ENCODE peak calls at places on chromosomes 5 and 9, in ten cellular contexts. One of them, this sample, is unnamed.

GRCh38 chr5:135488727-135489465 is 36.7 kb upstream of the TIFAB start:
- DNase-seq in HFF-Myc: peak
- DNase-seq in astrocyte of the spinal cord: peak
- DNase-seq in A549: peak
- DNase-seq in MM.1S: no peak
- DNase-seq in endothelial cell of umbilical vein: peak
- DNase-seq in fibroblast of lung: peak
- DNase-seq in fibroblast of mammary gland: peak
- DNase-seq in ovary: no peak
- DNase-seq in suprapubic skin: no peak
- DNase-seq in this sample: peak

GRCh38 chr5:5419291-5420210 is 2.9 kb upstream of the ICE1 start:
- DNase-seq in endothelial cell of umbilical vein: peak
- DNase-seq in MM.1S: no peak
- DNase-seq in fibroblast of lung: peak
- DNase-seq in fibroblast of mammary gland: peak
- DNase-seq in A549: peak
- DNase-seq in ovary: peak
- DNase-seq in suprapubic skin: no peak
- DNase-seq in HFF-Myc: peak
- DNase-seq in astrocyte of the spinal cord: peak
- DNase-seq in this sample: peak

GRCh38 chr5:57527875-57528274 is 45.3 kb upstream of the ACTBL2 start:
- DNase-seq in fibroblast of mammary gland: no peak
- DNase-seq in A549: no peak
- DNase-seq in HFF-Myc: no peak
- DNase-seq in fibroblast of lung: no peak
- DNase-seq in MM.1S: no peak
- DNase-seq in endothelial cell of umbilical vein: no peak
- DNase-seq in astrocyte of the spinal cord: no peak
- DNase-seq in ovary: no peak
- DNase-seq in suprapubic skin: no peak
- DNase-seq in this sample: no peak

GRCh38 chr9:86667307-86667706 is 280.0 kb downstream of the GAS1 start:
- DNase-seq in MM.1S: no peak
- DNase-seq in fibroblast of mammary gland: peak
- DNase-seq in ovary: no peak
- DNase-seq in astrocyte of the spinal cord: peak
- DNase-seq in A549: no peak
- DNase-seq in suprapubic skin: no peak
- DNase-seq in endothelial cell of umbilical vein: no peak
- DNase-seq in HFF-Myc: no peak
- DNase-seq in fibroblast of lung: peak
- DNase-seq in this sample: no peak

GRCh38 chr5:74042559-74043357 is 416.8 kb downstream of the ARHGEF28 start:
- DNase-seq in ovary: no peak
- DNase-seq in MM.1S: no peak
- DNase-seq in suprapubic skin: no peak
- DNase-seq in A549: no peak
- DNase-seq in fibroblast of mammary gland: peak
- DNase-seq in endothelial cell of umbilical vein: no peak
- DNase-seq in astrocyte of the spinal cord: peak
- DNase-seq in HFF-Myc: no peak
- DNase-seq in fibroblast of lung: peak
- DNase-seq in this sample: peak

GRCh38 chr9:138048184-138048583 is 170.6 kb downstream of the CACNA1B start:
- DNase-seq in fibroblast of mammary gland: no peak
- DNase-seq in ovary: no peak
- DNase-seq in endothelial cell of umbilical vein: no peak
- DNase-seq in MM.1S: no peak
- DNase-seq in A549: no peak
- DNase-seq in suprapubic skin: peak
- DNase-seq in fibroblast of lung: no peak
- DNase-seq in astrocyte of the spinal cord: no peak
- DNase-seq in HFF-Myc: no peak
- DNase-seq in this sample: no peak

GRCh38 chr5:75460947-75461346 is 50.5 kb downstream of the CERT1 start:
- DNase-seq in endothelial cell of umbilical vein: no peak
- DNase-seq in A549: no peak
- DNase-seq in astrocyte of the spinal cord: no peak
- DNase-seq in fibroblast of mammary gland: no peak
- DNase-seq in MM.1S: no peak
- DNase-seq in ovary: no peak
- DNase-seq in suprapubic skin: no peak
- DNase-seq in fibroblast of lung: no peak
- DNase-seq in HFF-Myc: no peak
- DNase-seq in this sample: no peak

GRCh38 chr5:112863549-112863948 is 2.5 kb downstream of the SRP19 start:
- DNase-seq in A549: no peak
- DNase-seq in MM.1S: no peak
- DNase-seq in fibroblast of lung: peak
- DNase-seq in fibroblast of mammary gland: peak
- DNase-seq in endothelial cell of umbilical vein: no peak
- DNase-seq in suprapubic skin: no peak
- DNase-seq in ovary: no peak
- DNase-seq in astrocyte of the spinal cord: no peak
- DNase-seq in HFF-Myc: no peak
- DNase-seq in this sample: no peak

GRCh38 chr5:8740595-8740994 is 805.3 kb downstream of the SEMA5A start:
- DNase-seq in fibroblast of lung: no peak
- DNase-seq in MM.1S: no peak
- DNase-seq in endothelial cell of umbilical vein: no peak
- DNase-seq in HFF-Myc: no peak
- DNase-seq in astrocyte of the spinal cord: no peak
- DNase-seq in ovary: no peak
- DNase-seq in A549: no peak
- DNase-seq in fibroblast of mammary gland: no peak
- DNase-seq in suprapubic skin: no peak
- DNase-seq in this sample: no peak

GRCh38 chr9:80028501-80028900 is 456.7 kb downstream of the TLE4 start:
- DNase-seq in fibroblast of lung: peak
- DNase-seq in endothelial cell of umbilical vein: no peak
- DNase-seq in ovary: no peak
- DNase-seq in HFF-Myc: peak
- DNase-seq in A549: no peak
- DNase-seq in MM.1S: no peak
- DNase-seq in fibroblast of mammary gland: peak
- DNase-seq in astrocyte of the spinal cord: no peak
- DNase-seq in suprapubic skin: no peak
- DNase-seq in this sample: no peak

GRCh38 chr9:123418506-123418905 is 62.5 kb downstream of the CRB2 start:
- DNase-seq in suprapubic skin: no peak
- DNase-seq in ovary: no peak
- DNase-seq in endothelial cell of umbilical vein: no peak
- DNase-seq in fibroblast of mammary gland: no peak
- DNase-seq in astrocyte of the spinal cord: no peak
- DNase-seq in HFF-Myc: no peak
- DNase-seq in MM.1S: no peak
- DNase-seq in A549: no peak
- DNase-seq in fibroblast of lung: no peak
- DNase-seq in this sample: no peak

GRCh38 chr5:74275204-74275992 is 365.1 kb downstream of the ENC1 start:
- DNase-seq in suprapubic skin: no peak
- DNase-seq in ovary: no peak
- DNase-seq in HFF-Myc: no peak
- DNase-seq in MM.1S: no peak
- DNase-seq in fibroblast of lung: peak
- DNase-seq in endothelial cell of umbilical vein: no peak
- DNase-seq in astrocyte of the spinal cord: peak
- DNase-seq in fibroblast of mammary gland: peak
- DNase-seq in A549: no peak
- DNase-seq in this sample: peak

GRCh38 chr5:26582350-26583040 is 455.9 kb downstream of the CDH9 start:
- DNase-seq in MM.1S: no peak
- DNase-seq in A549: no peak
- DNase-seq in ovary: no peak
- DNase-seq in fibroblast of mammary gland: no peak
- DNase-seq in fibroblast of lung: no peak
- DNase-seq in endothelial cell of umbilical vein: no peak
- DNase-seq in astrocyte of the spinal cord: peak
- DNase-seq in HFF-Myc: no peak
- DNase-seq in suprapubic skin: no peak
- DNase-seq in this sample: peak

GRCh38 chr9:34098307-34098706 is 28.2 kb downstream of the DCAF12 start:
- DNase-seq in fibroblast of lung: no peak
- DNase-seq in suprapubic skin: no peak
- DNase-seq in HFF-Myc: no peak
- DNase-seq in MM.1S: no peak
- DNase-seq in A549: no peak
- DNase-seq in ovary: no peak
- DNase-seq in astrocyte of the spinal cord: no peak
- DNase-seq in fibroblast of mammary gland: no peak
- DNase-seq in endothelial cell of umbilical vein: no peak
- DNase-seq in this sample: no peak

GRCh38 chr9:35598863-35599590 is 6.0 kb upstream of the TESK1 start:
- DNase-seq in fibroblast of mammary gland: no peak
- DNase-seq in MM.1S: peak
- DNase-seq in fibroblast of lung: no peak
- DNase-seq in ovary: no peak
- DNase-seq in endothelial cell of umbilical vein: no peak
- DNase-seq in suprapubic skin: no peak
- DNase-seq in HFF-Myc: no peak
- DNase-seq in astrocyte of the spinal cord: no peak
- DNase-seq in A549: no peak
- DNase-seq in this sample: no peak

GRCh38 chr9:84368593-84368992 is 28.0 kb upstream of the SLC28A3 start:
- DNase-seq in suprapubic skin: no peak
- DNase-seq in fibroblast of mammary gland: no peak
- DNase-seq in endothelial cell of umbilical vein: no peak
- DNase-seq in HFF-Myc: no peak
- DNase-seq in ovary: no peak
- DNase-seq in A549: no peak
- DNase-seq in fibroblast of lung: no peak
- DNase-seq in astrocyte of the spinal cord: no peak
- DNase-seq in MM.1S: no peak
- DNase-seq in this sample: peak

DNA sequence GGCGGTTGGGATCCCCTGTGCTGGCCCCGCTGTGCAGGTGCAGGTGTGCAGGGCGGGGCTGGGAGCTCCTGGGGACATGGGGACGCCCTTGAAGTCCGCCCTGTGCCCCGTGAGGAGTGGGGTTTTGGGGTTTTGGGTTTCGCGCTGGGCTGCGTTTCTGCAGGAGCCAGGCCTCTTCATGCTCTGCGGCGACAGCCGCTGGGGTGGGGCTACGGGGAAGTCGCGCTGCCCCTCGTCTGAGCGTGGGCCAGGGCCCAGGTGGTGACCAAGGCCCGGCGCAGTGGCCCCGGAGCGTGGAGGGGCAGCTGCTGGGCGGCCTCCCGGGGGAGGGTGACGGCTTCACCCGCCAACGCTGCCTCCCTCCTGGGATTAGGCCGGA is 47.8 kb upstream of the IRX4 start:
- DNase-seq in astrocyte of the spinal cord: no peak
- DNase-seq in fibroblast of mammary gland: no peak
- DNase-seq in endothelial cell of umbilical vein: no peak
- DNase-seq in fibroblast of lung: no peak
- DNase-seq in ovary: peak
- DNase-seq in HFF-Myc: no peak
- DNase-seq in A549: no peak
- DNase-seq in MM.1S: no peak
- DNase-seq in suprapubic skin: no peak
- DNase-seq in this sample: no peak
- H3K4me3 ChIP-seq in astrocyte of the spinal cord: no peak
- H3K4me3 ChIP-seq in fibroblast of mammary gland: no peak
- H3K4me3 ChIP-seq in endothelial cell of umbilical vein: no peak
- H3K4me3 ChIP-seq in fibroblast of lung: no peak
- H3K4me3 ChIP-seq in ovary: peak
- H3K4me3 ChIP-seq in HFF-Myc: no peak
- H3K4me3 ChIP-seq in A549: no peak
- H3K4me3 ChIP-seq in MM.1S: no peak
- H3K4me3 ChIP-seq in suprapubic skin: peak
- H3K4me3 ChIP-seq in this sample: no peak

DNA sequence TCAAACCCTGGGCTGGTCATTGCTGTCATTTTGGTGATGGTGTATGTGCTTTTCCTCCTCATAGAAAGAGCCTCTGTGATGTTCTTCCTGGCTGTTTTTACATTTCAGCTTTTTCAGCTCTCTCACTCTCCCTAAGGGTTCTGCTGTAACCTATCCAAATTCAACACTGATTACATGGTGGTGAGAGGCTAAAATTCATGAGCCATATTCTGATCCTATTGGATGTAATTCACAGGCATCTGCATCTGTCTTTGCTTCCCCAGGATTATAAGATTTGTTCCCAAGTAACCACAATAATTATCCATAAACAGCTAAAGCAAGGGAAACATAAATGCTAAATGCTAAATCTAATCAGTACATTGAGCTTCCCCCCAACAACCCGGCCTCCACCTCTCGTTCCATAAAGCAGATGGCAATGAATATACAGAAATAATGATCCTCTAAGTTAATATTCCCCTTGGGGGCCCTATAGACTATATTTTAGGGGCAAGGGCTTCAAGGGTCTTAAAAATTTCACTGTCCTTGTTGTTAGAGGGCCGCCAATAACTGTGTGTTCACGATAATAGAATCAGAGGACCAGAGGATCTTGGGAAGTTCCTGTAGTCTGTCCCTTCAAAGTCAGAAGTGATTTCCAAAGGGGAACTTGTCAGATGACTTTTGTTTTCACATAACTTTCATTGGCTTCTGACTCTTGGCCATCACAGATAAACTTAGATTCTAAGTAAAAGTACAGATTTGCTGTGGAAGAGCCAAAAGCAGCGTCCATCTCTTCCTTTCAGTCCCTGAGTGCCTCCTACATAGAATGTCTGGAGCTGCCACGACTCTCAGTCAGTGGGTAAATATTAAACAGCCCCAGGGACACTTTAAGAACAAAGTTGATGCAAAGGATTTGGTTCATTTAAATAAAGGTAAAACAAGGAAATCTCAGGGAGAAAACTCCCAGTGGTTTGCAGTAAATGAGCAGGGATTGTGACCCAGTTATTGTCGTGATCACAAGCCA is 125.6 kb downstream of the ALDH1A1 start:
- DNase-seq in suprapubic skin: no peak
- DNase-seq in fibroblast of lung: no peak
- DNase-seq in A549: no peak
- DNase-seq in endothelial cell of umbilical vein: no peak
- DNase-seq in ovary: no peak
- DNase-seq in HFF-Myc: no peak
- DNase-seq in fibroblast of mammary gland: peak
- DNase-seq in MM.1S: no peak
- DNase-seq in astrocyte of the spinal cord: no peak
- DNase-seq in this sample: no peak
- TF ChIP-seq CTCF in suprapubic skin: no peak
- TF ChIP-seq CTCF in fibroblast of lung: no peak
- TF ChIP-seq CTCF in A549: no peak
- TF ChIP-seq CTCF in endothelial cell of umbilical vein: no peak
- TF ChIP-seq CTCF in ovary: no peak
- TF ChIP-seq CTCF in HFF-Myc: no peak
- TF ChIP-seq CTCF in fibroblast of mammary gland: no peak
- TF ChIP-seq CTCF in MM.1S: no peak
- TF ChIP-seq CTCF in astrocyte of the spinal cord: no peak
- TF ChIP-seq CTCF in this sample: no peak

GRCh38 chr9:126611188-126611587 is 2.5 kb upstream of the LMX1B start:
- DNase-seq in astrocyte of the spinal cord: no peak
- DNase-seq in fibroblast of lung: no peak
- DNase-seq in fibroblast of mammary gland: no peak
- DNase-seq in HFF-Myc: no peak
- DNase-seq in endothelial cell of umbilical vein: no peak
- DNase-seq in suprapubic skin: no peak
- DNase-seq in ovary: no peak
- DNase-seq in MM.1S: no peak
- DNase-seq in A549: no peak
- DNase-seq in this sample: no peak
- H3K4me3 ChIP-seq in astrocyte of the spinal cord: no peak
- H3K4me3 ChIP-seq in fibroblast of lung: no peak
- H3K4me3 ChIP-seq in fibroblast of mammary gland: no peak
- H3K4me3 ChIP-seq in HFF-Myc: no peak
- H3K4me3 ChIP-seq in endothelial cell of umbilical vein: no peak
- H3K4me3 ChIP-seq in suprapubic skin: no peak
- H3K4me3 ChIP-seq in ovary: no peak
- H3K4me3 ChIP-seq in MM.1S: no peak
- H3K4me3 ChIP-seq in A549: peak
- H3K4me3 ChIP-seq in this sample: no peak

GRCh38 chr9:127393680-127394079 is 3.3 kb upstream of the SLC2A8 start:
- DNase-seq in HFF-Myc: no peak
- DNase-seq in suprapubic skin: no peak
- DNase-seq in ovary: no peak
- DNase-seq in astrocyte of the spinal cord: peak
- DNase-seq in fibroblast of lung: peak
- DNase-seq in fibroblast of mammary gland: peak
- DNase-seq in MM.1S: no peak
- DNase-seq in A549: no peak
- DNase-seq in endothelial cell of umbilical vein: no peak
- DNase-seq in this sample: peak
- TF ChIP-seq CTCF in HFF-Myc: peak
- TF ChIP-seq CTCF in suprapubic skin: no peak
- TF ChIP-seq CTCF in ovary: no peak
- TF ChIP-seq CTCF in astrocyte of the spinal cord: peak
- TF ChIP-seq CTCF in fibroblast of lung: peak
- TF ChIP-seq CTCF in fibroblast of mammary gland: peak
- TF ChIP-seq CTCF in MM.1S: no peak
- TF ChIP-seq CTCF in A549: no peak
- TF ChIP-seq CTCF in endothelial cell of umbilical vein: no peak
- TF ChIP-seq CTCF in this sample: peak

This sample was measured in fibroblast of pulmonary artery.